ENCODE peak calls at places on chromosomes 1 and 21, in nine cellular contexts. B is fibroblast of lung, A is lung, V is body of pancreas, C is neural progenitor cell, Z is RWPE1, Q is ovary, Y is tibial nerve, F is AG04450. K is an unnamed sample.

GRCh38 chr1:178091986-178092745 is 1.7 kb upstream of the RASAL2 start:
- DNase-seq in B (no peak), A (no peak), V (no peak), C (no peak), Z (no peak), Q (no peak), Y (no peak), F (no peak), K (no peak)

GRCh38 chr1:51415963-51416362 is 85.6 kb upstream of the TTC39A start:
- DNase-seq in B (no peak), A (no peak), V (no peak), C (no peak), Z (no peak), Q (no peak), Y (no peak), F (no peak), K (no peak)

GRCh38 chr1:33163621-33164071 is 18.2 kb downstream of the TRIM62 start:
- DNase-seq in B (peak; percentile 25), A (no peak), V (no peak), C (no peak), Z (no peak), Q (no peak), Y (no peak), F (peak; percentile 59), K (no peak)

GRCh38 chr1:47491341-47491753 is 53.5 kb downstream of the FOXD2 start:
- DNase-seq in B (no peak), A (no peak), V (no peak), C (peak; percentile 53), Z (no peak), Q (no peak), Y (no peak), F (no peak), K (no peak)

GRCh38 chr1:66434096-66434495 is 99.9 kb upstream of the SGIP1 start:
- DNase-seq in B (no peak), A (no peak), V (peak; percentile 12), C (no peak), Z (no peak), Q (no peak), Y (no peak), F (peak; percentile 39), K (no peak)

GRCh38 chr1:43360616-43361015 is 1.8 kb downstream of the CDC20 start:
- DNase-seq in B (no peak), A (no peak), V (no peak), C (no peak), Z (no peak), Q (no peak), Y (no peak), F (no peak), K (no peak)

GRCh38 chr1:24003331-24003972 is 23.3 kb upstream of the SRSF10 start:
- DNase-seq in B (peak; percentile 89), A (no peak), V (peak; percentile 21), C (peak; percentile 47), Z (no peak), Q (no peak), Y (no peak), F (no peak), K (no peak)

GRCh38 chr1:4820543-4820942 is 166.1 kb downstream of the AJAP1 start:
- DNase-seq in B (no peak), A (peak; percentile 11), V (no peak), C (no peak), Z (no peak), Q (no peak), Y (no peak), F (no peak), K (no peak)

GRCh38 chr1:35319988-35320713 is 51.6 kb downstream of the ZMYM4 start:
- DNase-seq in B (peak; percentile 5), A (no peak), V (peak; percentile 69), C (no peak), Z (no peak), Q (no peak), Y (no peak), F (no peak), K (peak; percentile 6)

GRCh38 chr1:41792485-41792770 is 126.3 kb downstream of the HIVEP3 start:
- DNase-seq in B (no peak), A (no peak), V (no peak), C (no peak), Z (no peak), Q (no peak), Y (no peak), F (no peak), K (no peak)

GRCh38 chr1:193406901-193407300 is 220.5 kb upstream of the B3GALT2 start:
- DNase-seq in B (peak; percentile 81), A (no peak), V (peak; percentile 12), C (peak; percentile 50), Z (peak; percentile 51), Q (no peak), Y (no peak), F (no peak), K (no peak)

GRCh38 chr1:176118985-176119384 is 88.1 kb downstream of the COP1 start:
- DNase-seq in B (peak; percentile 11), A (no peak), V (no peak), C (no peak), Z (no peak), Q (no peak), Y (no peak), F (peak; percentile 24), K (no peak)

DNA sequence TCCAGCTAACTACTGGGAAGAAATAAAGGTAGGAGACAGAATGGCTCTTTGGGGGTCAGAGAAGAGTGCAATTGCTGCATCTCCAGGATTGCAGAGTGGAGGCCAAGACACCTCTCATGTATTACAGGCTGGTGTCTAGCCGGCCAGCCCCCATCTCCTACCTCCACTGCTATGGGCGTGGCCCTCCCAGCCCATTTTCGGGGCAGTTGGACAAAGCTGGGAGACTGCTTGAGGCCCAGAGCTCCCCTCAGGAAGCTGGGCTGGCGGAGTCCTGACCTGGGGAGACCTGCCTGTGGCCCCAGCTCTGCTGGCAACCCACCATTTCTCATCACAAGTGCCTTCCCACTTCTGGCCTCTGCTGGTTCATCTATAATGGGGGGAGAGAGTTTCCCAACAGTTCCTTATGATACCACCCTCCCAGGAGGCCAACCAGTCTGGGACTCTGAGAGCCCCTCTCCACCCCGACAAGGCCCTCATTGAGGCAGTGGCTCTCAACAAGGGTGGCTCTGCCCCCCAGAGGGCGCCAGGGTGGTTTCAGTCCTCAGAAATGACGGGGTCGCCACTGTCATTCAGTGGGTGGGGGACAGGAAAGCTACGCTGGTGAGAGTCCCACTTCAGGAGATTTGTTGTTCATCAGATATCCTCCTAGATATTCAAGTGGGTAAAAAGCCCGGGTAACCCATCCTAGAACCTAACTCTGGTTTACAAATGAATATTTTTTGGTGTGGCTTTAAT is 11.5 kb downstream of the RAP1GAP start:
- DNase-seq in B (no peak), A (no peak), V (no peak), C (peak; percentile 36), Z (no peak), Q (no peak), Y (no peak), F (no peak), K (no peak)
- TF ChIP-seq CTCF in B (no peak), A (no peak), V (no peak), C (no peak), Z (no peak), Q (no peak), Y (no peak), F (no peak), K (no peak)

GRCh38 chr21:35025206-35026152 is 23.6 kb downstream of the RUNX1 start:
- DNase-seq in B (no peak), A (no peak), V (no peak), C (no peak), Z (no peak), Q (no peak), Y (no peak), F (no peak), K (no peak)
- H3K27ac ChIP-seq in B (no peak overlapping the region), A (no peak overlapping the region), V (no peak overlapping the region), C (no peak overlapping the region), Z (no peak overlapping the region), Q (no peak overlapping the region), Y (no peak overlapping the region), F (no peak overlapping the region), K (no peak overlapping the region)

DNA sequence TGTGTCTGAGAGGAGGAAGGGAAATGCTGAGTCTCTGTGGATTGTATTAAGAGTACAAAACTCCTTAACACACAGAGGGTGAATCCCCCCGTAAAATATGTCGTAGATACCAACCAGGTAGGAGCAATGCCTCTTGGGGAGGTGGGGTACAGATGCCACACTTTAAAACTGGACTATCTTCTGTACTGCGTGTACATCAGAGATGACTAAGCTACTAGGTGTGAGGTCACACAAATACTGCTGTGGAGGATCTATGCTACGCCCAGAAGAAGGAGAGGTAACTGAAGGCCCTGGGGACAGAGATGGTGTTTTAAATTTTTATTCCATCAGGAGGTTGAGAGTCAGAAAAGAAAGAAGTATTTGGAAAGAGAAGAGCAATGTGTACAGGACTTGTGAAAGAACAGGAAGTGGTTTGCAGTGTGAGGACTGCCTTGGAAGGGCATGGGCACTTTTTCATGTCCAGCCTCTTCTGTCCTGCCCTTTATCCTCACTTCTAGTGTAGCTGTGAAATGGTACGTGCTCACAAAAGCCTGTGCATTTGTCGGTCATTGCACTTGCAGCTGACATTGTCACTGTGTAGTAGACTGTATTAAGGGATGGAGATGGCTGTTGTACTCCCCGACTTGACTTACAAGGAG is 287.8 kb upstream of the CHRM3 start:
- DNase-seq in B (no peak), A (no peak), V (no peak), C (no peak), Z (no peak), Q (no peak), Y (no peak), F (no peak), K (no peak)
- TF ChIP-seq CTCF in B (no peak), A (no peak), V (no peak), C (no peak), Z (no peak), Q (no peak), Y (no peak), F (no peak), K (no peak)

GRCh38 chr1:7097938-7098592 is 312.8 kb downstream of the CAMTA1 start:
- DNase-seq in B (no peak), A (no peak), V (peak; percentile 85), C (no peak), Z (no peak), Q (no peak), Y (no peak), F (no peak), K (no peak)
- H3K27ac ChIP-seq in B (no peak overlapping the region), A (no peak overlapping the region), V (peak overlapping the region; percentile 61), C (no peak overlapping the region), Z (no peak overlapping the region), Q (no peak overlapping the region), Y (no peak overlapping the region), F (no peak overlapping the region), K (no peak overlapping the region)

GRCh38 chr1:10530756-10531155 is 56.0 kb downstream of the PEX14 start:
- DNase-seq in B (peak; percentile 36), A (no peak), V (no peak), C (no peak), Z (no peak), Q (no peak), Y (no peak), F (no peak), K (no peak)

GRCh38 chr1:10529096-10529495 is 54.3 kb downstream of the PEX14 start:
- DNase-seq in B (no peak), A (no peak), V (no peak), C (peak; percentile 32), Z (no peak), Q (no peak), Y (no peak), F (no peak), K (no peak)

GRCh38 chr1:10528066-10529014 is 53.6 kb downstream of the PEX14 start:
- DNase-seq in B (peak; percentile 83), A (no peak), V (peak; percentile 35), C (no peak), Z (peak; percentile 85), Q (no peak), Y (no peak), F (peak; percentile 53), K (peak; percentile 57)

GRCh38 chr1:10529772-10530171 is 55.0 kb downstream of the PEX14 start:
- DNase-seq in B (no peak), A (no peak), V (no peak), C (peak; percentile 49), Z (no peak), Q (no peak), Y (no peak), F (no peak), K (no peak)

GRCh38 chr1:10530281-10530740 is 55.6 kb downstream of the PEX14 start:
- DNase-seq in B (peak; percentile 73), A (peak; percentile 76), V (peak; percentile 70), C (peak; percentile 85), Z (no peak), Q (peak; percentile 76), Y (no peak), F (no peak), K (no peak)
- TF ChIP-seq CTCF in B (peak; percentile 90), A (peak; percentile 61), V (peak; percentile 69), C (peak; percentile 82), Z (peak; percentile 76), Q (peak; percentile 49), Y (peak; percentile 45), F (peak; percentile 98), K (peak; percentile 55)

K was measured in thoracic aorta.